ENCODE peak calls at places on chromosomes 2 and 18, in five cellular contexts. G, C, O, P and K are unnamed samples.

GRCh38 chr2:36672199-36672598 is 24.3 kb upstream of the VIT start:
- DNase-seq in G (peak; percentile 12), C (no peak), O (no peak), P (no peak), K (peak; percentile 56)

GRCh38 chr2:172103471-172104292 is 982 bp upstream of the DLX2 start:
- DNase-seq in G (peak; percentile 92), C (peak; percentile 83), O (peak; percentile 56), P (peak; percentile 69), K (peak; percentile 93)

GRCh38 chr2:197786010-197786877 is 1.1 kb upstream of the BOLL start:
- DNase-seq in G (peak; percentile 20), C (no peak), O (peak; percentile 56), P (peak; percentile 58), K (peak; percentile 34)

GRCh38 chr18:64103979-64104378 is 44.9 kb downstream of the LINC00305 start:
- DNase-seq in G (no peak), C (no peak), O (no peak), P (no peak), K (no peak)

GRCh38 chr2:226977775-226978190 is 141.9 kb downstream of the RHBDD1 start:
- DNase-seq in G (no peak), C (no peak), O (no peak), P (no peak), K (no peak)

GRCh38 chr2:238412067-238412767 is 14.5 kb upstream of the ASB1 start:
- DNase-seq in G (no peak), C (no peak), O (no peak), P (no peak), K (no peak)

GRCh38 chr18:46759885-46760284 is 3.0 kb upstream of the ST8SIA5 start:
- DNase-seq in G (no peak), C (no peak), O (no peak), P (no peak), K (peak; percentile 15)

GRCh38 chr2:133878326-133878725 is 310.1 kb upstream of the NCKAP5 start:
- DNase-seq in G (no peak), C (no peak), O (no peak), P (no peak), K (no peak)

GRCh38 chr18:32956591-32957310 is 183.9 kb upstream of the KLHL14 start:
- DNase-seq in G (no peak), C (peak; percentile 40), O (no peak), P (no peak), K (no peak)

GRCh38 chr2:68303033-68303901 is 16.5 kb downstream of the CNRIP1 start:
- DNase-seq in G (no peak), C (no peak), O (no peak), P (no peak), K (no peak)

GRCh38 chr2:132588576-132588975 is 81.4 kb downstream of the LYPD1 start:
- DNase-seq in G (no peak), C (no peak), O (no peak), P (no peak), K (no peak)

GRCh38 chr18:46632401-46633089 is 24.5 kb downstream of the LOXHD1 start:
- DNase-seq in G (no peak), C (no peak), O (no peak), P (no peak), K (no peak)

GRCh38 chr18:57586243-57587049 is at the start of gene FECH:
- DNase-seq in G (peak; percentile 70), C (peak; percentile 93), O (peak; percentile 58), P (peak; percentile 45), K (peak; percentile 34)

GRCh38 chr2:55966431-55967118 is 43.0 kb upstream of the EFEMP1 start:
- DNase-seq in G (no peak), C (no peak), O (no peak), P (no peak), K (no peak)

GRCh38 chr18:48693625-48694262 is 154.9 kb downstream of the CTIF start:
- DNase-seq in G (no peak), C (no peak), O (no peak), P (no peak), K (no peak)

GRCh38 chr2:129248183-129248582 is 731.3 kb upstream of the RAB6C start:
- DNase-seq in G (no peak), C (no peak), O (no peak), P (no peak), K (no peak)

GRCh38 chr2:169895294-169895985 is 68.2 kb downstream of the UBR3 start:
- DNase-seq in G (no peak), C (no peak), O (no peak), P (no peak), K (peak; percentile 16)

GRCh38 chr2:239552213-239552926 is 151.6 kb upstream of the HDAC4 start:
- DNase-seq in G (no peak), C (no peak), O (no peak), P (no peak), K (no peak)

GRCh38 chr18:43574974-43575373 is 297.7 kb upstream of the SYT4 start:
- DNase-seq in G (no peak), C (no peak), O (no peak), P (no peak), K (no peak)

GRCh38 chr2:139969301-139969700 is 1189.1 kb upstream of the NXPH2 start:
- DNase-seq in G (no peak), C (no peak), O (no peak), P (no peak), K (no peak)

GRCh38 chr18:79687806-79688205 is 8.2 kb downstream of the CTDP1 start:
- DNase-seq in G (no peak), C (peak; percentile 30), O (no peak), P (no peak), K (no peak)

GRCh38 chr2:226797989-226798421 is 1.6 kb downstream of the IRS1 start:
- DNase-seq in G (no peak), C (no peak), O (no peak), P (no peak), K (no peak)

GRCh38 chr2:165239230-165239629 is at the start of gene SCN2A:
- DNase-seq in G (peak; percentile 35), C (peak; percentile 25), O (no peak), P (no peak), K (peak; percentile 13)

GRCh38 chr2:192002418-192002817 is 155.5 kb upstream of the CAVIN2 start:
- DNase-seq in G (peak; percentile 16), C (no peak), O (no peak), P (no peak), K (no peak)

GRCh38 chr18:26468931-26469340 is 79.4 kb downstream of the KCTD1 start:
- DNase-seq in G (peak; percentile 55), C (peak; percentile 77), O (no peak), P (no peak), K (peak; percentile 58)

GRCh38 chr2:176652300-176653182 is 383.3 kb downstream of the MTX2 start:
- DNase-seq in G (peak; percentile 24), C (peak; percentile 43), O (no peak), P (no peak), K (peak; percentile 78)

GRCh38 chr18:58101291-58101706 is 57.3 kb downstream of the NEDD4L start:
- DNase-seq in G (no peak), C (no peak), O (no peak), P (no peak), K (no peak)

GRCh38 chr2:226905718-226906438 is 70.0 kb downstream of the RHBDD1 start:
- DNase-seq in G (no peak), C (no peak), O (no peak), P (no peak), K (no peak)

GRCh38 chr2:158816797-158817196 is 21.7 kb downstream of the DAPL1 start:
- DNase-seq in G (no peak), C (no peak), O (no peak), P (no peak), K (no peak)

GRCh38 chr2:187525164-187525900 is 28.9 kb downstream of the TFPI start:
- DNase-seq in G (no peak), C (no peak), O (no peak), P (no peak), K (no peak)

GRCh38 chr2:200640171-200640570 is 54.4 kb downstream of the AOX1 start:
- DNase-seq in G (no peak), C (no peak), O (no peak), P (no peak), K (no peak)